ENCODE peak calls at places on chromosomes 6 and 20, in four cellular contexts. One of them, this sample, is unnamed.

GRCh38 chr6:113873043-113873667 is 16.0 kb downstream of the MARCKS start:
- DNase-seq in left ventricle myocardium inferior: peak
- DNase-seq in glutamatergic neuron: no peak
- DNase-seq in GM13977: no peak
- DNase-seq in this sample: peak

GRCh38 chr6:703562-703961 is 10.6 kb upstream of the EXOC2 start:
- DNase-seq in GM13977: no peak
- DNase-seq in glutamatergic neuron: no peak
- DNase-seq in left ventricle myocardium inferior: no peak
- DNase-seq in this sample: no peak

GRCh38 chr6:52317841-52318581 is 33.5 kb upstream of the MCM3 start:
- DNase-seq in glutamatergic neuron: no peak
- DNase-seq in left ventricle myocardium inferior: no peak
- DNase-seq in GM13977: peak
- DNase-seq in this sample: no peak

GRCh38 chr6:43990627-43991619 is 136.3 kb downstream of the MRPL14 start:
- DNase-seq in glutamatergic neuron: no peak
- DNase-seq in GM13977: no peak
- DNase-seq in left ventricle myocardium inferior: no peak
- DNase-seq in this sample: peak

GRCh38 chr20:61414455-61414991 is 162.5 kb downstream of the CDH4 start:
- DNase-seq in GM13977: no peak
- DNase-seq in left ventricle myocardium inferior: no peak
- DNase-seq in glutamatergic neuron: no peak
- DNase-seq in this sample: no peak

GRCh38 chr6:159887761-159888160 is 3.0 kb upstream of the MAS1 start:
- DNase-seq in GM13977: no peak
- DNase-seq in left ventricle myocardium inferior: no peak
- DNase-seq in glutamatergic neuron: no peak
- DNase-seq in this sample: no peak

GRCh38 chr6:119284861-119285521 is 64.6 kb downstream of the MAN1A1 start:
- DNase-seq in GM13977: no peak
- DNase-seq in left ventricle myocardium inferior: no peak
- DNase-seq in glutamatergic neuron: no peak
- DNase-seq in this sample: no peak

GRCh38 chr6:105135907-105136432 is 43.8 kb downstream of the POPDC3 start:
- DNase-seq in GM13977: peak
- DNase-seq in left ventricle myocardium inferior: no peak
- DNase-seq in glutamatergic neuron: no peak
- DNase-seq in this sample: no peak

GRCh38 chr6:53714395-53714794 is 48.8 kb upstream of the KLHL31 start:
- DNase-seq in GM13977: no peak
- DNase-seq in left ventricle myocardium inferior: no peak
- DNase-seq in glutamatergic neuron: no peak
- DNase-seq in this sample: no peak

GRCh38 chr6:123276439-123277045 is 280.5 kb downstream of the CLVS2 start:
- DNase-seq in GM13977: no peak
- DNase-seq in left ventricle myocardium inferior: no peak
- DNase-seq in glutamatergic neuron: no peak
- DNase-seq in this sample: no peak

GRCh38 chr20:16209826-16210365 is 363.4 kb downstream of the KIF16B start:
- DNase-seq in GM13977: no peak
- DNase-seq in glutamatergic neuron: no peak
- DNase-seq in left ventricle myocardium inferior: no peak
- DNase-seq in this sample: no peak

GRCh38 chr6:27582928-27583725 is 110.2 kb upstream of the ZNF184 start:
- DNase-seq in GM13977: peak
- DNase-seq in glutamatergic neuron: peak
- DNase-seq in left ventricle myocardium inferior: no peak
- DNase-seq in this sample: no peak

GRCh38 chr6:129108337-129108736 is 225.4 kb downstream of the LAMA2 start:
- DNase-seq in glutamatergic neuron: no peak
- DNase-seq in left ventricle myocardium inferior: no peak
- DNase-seq in GM13977: no peak
- DNase-seq in this sample: no peak

GRCh38 chr6:5084192-5084786 is 852 bp upstream of the PPP1R3G start:
- DNase-seq in left ventricle myocardium inferior: peak
- DNase-seq in glutamatergic neuron: peak
- DNase-seq in GM13977: peak
- DNase-seq in this sample: peak

GRCh38 chr6:166626177-166627038 is 643 bp downstream of the RPS6KA2 start:
- DNase-seq in GM13977: peak
- DNase-seq in glutamatergic neuron: peak
- DNase-seq in left ventricle myocardium inferior: no peak
- DNase-seq in this sample: no peak

GRCh38 chr6:148973809-148974208 is 227.0 kb downstream of the UST start:
- DNase-seq in glutamatergic neuron: no peak
- DNase-seq in GM13977: no peak
- DNase-seq in left ventricle myocardium inferior: no peak
- DNase-seq in this sample: no peak

GRCh38 chr6:87875781-87876180 is 171.9 kb upstream of the SPACA1 start:
- DNase-seq in glutamatergic neuron: no peak
- DNase-seq in GM13977: no peak
- DNase-seq in left ventricle myocardium inferior: no peak
- DNase-seq in this sample: no peak

GRCh38 chr20:44896583-44896982 is 11.1 kb downstream of the YWHAB start:
- DNase-seq in left ventricle myocardium inferior: no peak
- DNase-seq in GM13977: no peak
- DNase-seq in glutamatergic neuron: no peak
- DNase-seq in this sample: no peak

GRCh38 chr6:91376686-91377085 is 789.8 kb upstream of the MAP3K7 start:
- DNase-seq in left ventricle myocardium inferior: no peak
- DNase-seq in glutamatergic neuron: peak
- DNase-seq in GM13977: no peak
- DNase-seq in this sample: no peak

GRCh38 chr6:122838060-122838780 is 49.2 kb downstream of the SMPDL3A start:
- DNase-seq in GM13977: no peak
- DNase-seq in glutamatergic neuron: no peak
- DNase-seq in left ventricle myocardium inferior: no peak
- DNase-seq in this sample: no peak

GRCh38 chr20:19815553-19815991 is 57.5 kb downstream of the RIN2 start:
- DNase-seq in left ventricle myocardium inferior: no peak
- DNase-seq in GM13977: no peak
- DNase-seq in glutamatergic neuron: no peak
- DNase-seq in this sample: no peak

GRCh38 chr6:1461207-1461606 is 71.8 kb downstream of the FOXF2 start:
- DNase-seq in left ventricle myocardium inferior: no peak
- DNase-seq in glutamatergic neuron: no peak
- DNase-seq in GM13977: no peak
- DNase-seq in this sample: no peak

GRCh38 chr20:48309293-48309692 is 518.5 kb downstream of the PREX1 start:
- DNase-seq in left ventricle myocardium inferior: no peak
- DNase-seq in glutamatergic neuron: no peak
- DNase-seq in GM13977: no peak
- DNase-seq in this sample: no peak

GRCh38 chr6:11711644-11711993 is 67.0 kb downstream of the ADTRP start:
- DNase-seq in glutamatergic neuron: no peak
- DNase-seq in left ventricle myocardium inferior: no peak
- DNase-seq in GM13977: peak
- DNase-seq in this sample: no peak

GRCh38 chr6:147651249-147652063 is 143.0 kb downstream of the SAMD5 start:
- DNase-seq in glutamatergic neuron: no peak
- DNase-seq in GM13977: no peak
- DNase-seq in left ventricle myocardium inferior: peak
- DNase-seq in this sample: peak

GRCh38 chr20:10478205-10478604 is 43.1 kb downstream of the SLX4IP start:
- DNase-seq in GM13977: peak
- DNase-seq in glutamatergic neuron: no peak
- DNase-seq in left ventricle myocardium inferior: no peak
- DNase-seq in this sample: no peak

GRCh38 chr6:2546941-2547716 is 203.6 kb downstream of the MYLK4 start:
- DNase-seq in left ventricle myocardium inferior: no peak
- DNase-seq in GM13977: no peak
- DNase-seq in glutamatergic neuron: no peak
- DNase-seq in this sample: no peak

GRCh38 chr6:157570104-157570503 is 189.1 kb downstream of the ZDHHC14 start:
- DNase-seq in left ventricle myocardium inferior: no peak
- DNase-seq in glutamatergic neuron: no peak
- DNase-seq in GM13977: no peak
- DNase-seq in this sample: no peak

GRCh38 chr20:48335421-48336090 is 492.2 kb downstream of the PREX1 start:
- DNase-seq in left ventricle myocardium inferior: no peak
- DNase-seq in GM13977: no peak
- DNase-seq in glutamatergic neuron: no peak
- DNase-seq in this sample: no peak

GRCh38 chr6:126803769-126804168 is 314.7 kb upstream of the RSPO3 start:
- DNase-seq in left ventricle myocardium inferior: no peak
- DNase-seq in glutamatergic neuron: no peak
- DNase-seq in GM13977: no peak
- DNase-seq in this sample: no peak

GRCh38 chr6:148195511-148195910 is 147.1 kb upstream of the SASH1 start:
- DNase-seq in glutamatergic neuron: no peak
- DNase-seq in GM13977: no peak
- DNase-seq in left ventricle myocardium inferior: no peak
- DNase-seq in this sample: no peak

GRCh38 chr6:100925756-100926155 is 44.6 kb upstream of the ASCC3 start:
- DNase-seq in glutamatergic neuron: no peak
- DNase-seq in left ventricle myocardium inferior: no peak
- DNase-seq in GM13977: no peak
- DNase-seq in this sample: no peak

GRCh38 chr6:137728386-137729349 is 138.4 kb upstream of the TNFAIP3 start:
- DNase-seq in glutamatergic neuron: no peak
- DNase-seq in GM13977: no peak
- DNase-seq in left ventricle myocardium inferior: peak
- DNase-seq in this sample: no peak

GRCh38 chr6:56408976-56409375 is 161.6 kb upstream of the COL21A1 start:
- DNase-seq in glutamatergic neuron: no peak
- DNase-seq in GM13977: no peak
- DNase-seq in left ventricle myocardium inferior: no peak
- DNase-seq in this sample: no peak

This sample was measured in right cardiac atrium.